ENCODE peak calls at places on chromosomes 1 and 21, in six cellular contexts. R is psoas muscle, Z is tibial nerve, O is breast epithelium, X is BJ, E is heart left ventricle. L is an unnamed sample. For H3K36me3, the result is how much of the 10 kb centered on the place peaks cover.

GRCh38 chr1:244010191-244010590 is 40.9 kb upstream of the ZBTB18 start:
- DNase-seq in R (no peak), Z (no peak), O (no peak), X (no peak), E (no peak), L (no peak)

GRCh38 chr1:89952021-89952995 is 42.6 kb upstream of the ZNF326 start:
- DNase-seq in R (no peak), Z (no peak), O (no peak), X (peak), E (no peak), L (no peak)

GRCh38 chr1:232428781-232429530 is 201.0 kb downstream of the SIPA1L2 start:
- DNase-seq in R (no peak), Z (no peak), O (no peak), X (no peak), E (no peak), L (no peak)

GRCh38 chr1:8866173-8866791 is 12.2 kb downstream of the ENO1 start:
- DNase-seq in R (no peak), Z (no peak), O (no peak), X (no peak), E (no peak), L (no peak)

GRCh38 chr1:47650205-47650604 is 212.4 kb downstream of the FOXD2 start:
- DNase-seq in R (no peak), Z (no peak), O (no peak), X (peak), E (peak), L (no peak)

GRCh38 chr1:42146916-42147320 is 6.3 kb upstream of the GUCA2B start:
- DNase-seq in R (peak), Z (peak), O (peak), X (no peak), E (peak), L (peak)

GRCh38 chr1:91170571-91170970 is 148.7 kb upstream of the ZNF644 start:
- DNase-seq in R (no peak), Z (no peak), O (no peak), X (no peak), E (no peak), L (no peak)

GRCh38 chr1:169795687-169796086 is 980 bp upstream of the METTL18 start:
- DNase-seq in R (no peak), Z (no peak), O (no peak), X (no peak), E (no peak), L (no peak)

GRCh38 chr1:228043281-228043845 is 36.6 kb downstream of the WNT3A start:
- DNase-seq in R (peak), Z (no peak), O (peak), X (no peak), E (no peak), L (no peak)

GRCh38 chr1:38817958-38818705 is 41.4 kb downstream of the RRAGC start:
- DNase-seq in R (peak), Z (no peak), O (no peak), X (no peak), E (peak), L (no peak)

GRCh38 chr1:31658721-31659120 is 14.0 kb upstream of the PEF1 start:
- DNase-seq in R (no peak), Z (no peak), O (no peak), X (no peak), E (no peak), L (no peak)

GRCh38 chr1:99662581-99663208 is 16.8 kb downstream of the PALMD start:
- DNase-seq in R (peak), Z (peak), O (peak), X (peak), E (peak), L (peak)

GRCh38 chr1:192061556-192061955 is 96.7 kb upstream of the RGS18 start:
- DNase-seq in R (no peak), Z (no peak), O (no peak), X (no peak), E (no peak), L (no peak)

GRCh38 chr1:94792473-94792875 is 27.7 kb upstream of the SLC44A3 start:
- DNase-seq in R (no peak), Z (no peak), O (no peak), X (no peak), E (no peak), L (no peak)

GRCh38 chr1:31621872-31622730 is 4.6 kb downstream of the HCRTR1 start:
- DNase-seq in R (no peak), Z (no peak), O (no peak), X (no peak), E (peak), L (no peak)

GRCh38 chr1:155227261-155228095 is 19.0 kb downstream of the MTX1 start:
- DNase-seq in R (peak), Z (peak), O (peak), X (peak), E (peak), L (peak)

GRCh38 chr1:155226188-155226909 is 17.9 kb downstream of the MTX1 start:
- DNase-seq in R (peak), Z (peak), O (no peak), X (no peak), E (peak), L (peak)

GRCh38 chr1:155226910-155227260 is 18.4 kb downstream of the MTX1 start:
- DNase-seq in R (peak), Z (no peak), O (no peak), X (no peak), E (peak), L (peak)

GRCh38 chr1:155223017-155223416 is 14.5 kb downstream of the MTX1 start:
- DNase-seq in R (no peak), Z (no peak), O (no peak), X (no peak), E (no peak), L (no peak)

GRCh38 chr1:155228096-155228427 is 19.6 kb downstream of the MTX1 start:
- DNase-seq in R (no peak), Z (no peak), O (no peak), X (no peak), E (no peak), L (no peak)
- H3K4me3 ChIP-seq in R (peak), Z (peak), O (peak), X (peak), E (peak), L (no peak)

GRCh38 chr1:204871405-204872037 is 859 bp downstream of the NFASC start:
- DNase-seq in R (no peak), Z (no peak), O (no peak), X (no peak), E (no peak), L (no peak)
- TF ChIP-seq CTCF in R (no peak), Z (no peak), O (no peak), X (no peak), E (no peak), L (no peak)

DNA sequence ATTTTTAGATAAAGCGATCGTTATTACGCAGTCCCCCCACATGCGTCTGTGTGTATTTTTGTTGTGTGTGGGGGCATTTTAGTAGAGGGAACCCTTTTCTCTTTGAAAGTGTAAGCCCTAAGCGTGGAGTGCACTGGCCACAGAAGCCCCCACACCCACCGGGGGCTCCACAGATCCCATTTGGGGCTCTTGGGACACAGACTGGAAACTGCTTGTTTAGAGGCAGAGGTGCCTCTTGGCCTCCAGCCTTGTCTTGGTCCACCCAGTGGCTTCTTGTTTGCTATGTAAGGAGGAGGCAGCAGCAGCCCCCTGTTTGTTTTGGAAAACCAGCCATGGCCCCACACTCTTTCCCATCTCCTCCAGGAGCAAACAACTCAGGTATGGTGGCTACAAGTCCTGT is 42.8 kb downstream of the SLC37A1 start:
- DNase-seq in R (no peak), Z (no peak), O (peak), X (no peak), E (no peak), L (no peak)
- H3K36me3 ChIP-seq in R (under half), Z (under half), O (under half), X (under half), E (under half), L (under half)

GRCh38 chr1:203055983-203056382 is 29.7 kb downstream of the PPFIA4 start:
- DNase-seq in R (peak), Z (no peak), O (no peak), X (no peak), E (no peak), L (no peak)
- H3K4me3 ChIP-seq in R (no peak), Z (no peak), O (no peak), X (no peak), E (no peak), L (no peak)

GRCh38 chr1:109080441-109081082 is 4.8 kb upstream of the TAF13 start:
- DNase-seq in R (no peak), Z (no peak), O (no peak), X (no peak), E (no peak), L (no peak)

GRCh38 chr1:109079240-109079622 is 3.4 kb upstream of the TAF13 start:
- DNase-seq in R (no peak), Z (no peak), O (no peak), X (no peak), E (no peak), L (no peak)

GRCh38 chr1:109083495-109083894 is 7.1 kb upstream of the TMEM167B start:
- DNase-seq in R (no peak), Z (no peak), O (no peak), X (no peak), E (no peak), L (no peak)

GRCh38 chr1:109075531-109076490 is at the start of gene TAF13:
- DNase-seq in R (peak), Z (peak), O (peak), X (peak), E (peak), L (peak)

GRCh38 chr1:109078317-109078716 is 2.5 kb upstream of the TAF13 start:
- DNase-seq in R (no peak), Z (no peak), O (no peak), X (no peak), E (no peak), L (no peak)
- TF ChIP-seq CTCF in R (no peak), Z (no peak), O (no peak), X (no peak), E (no peak), L (no peak)